ENCODE peak calls at places on chromosomes 2 and 18, in six cellular contexts. E is GM12864, S is RWPE1, V is neural crest cell, W is bronchial epithelial cell, M is fibroblast of mammary gland. R is an unnamed sample.

GRCh38 chr2:239666855-239667376 is 266.1 kb upstream of the HDAC4 start:
- DNase-seq in E (no peak), S (no peak), V (no peak), W (no peak), M (no peak), R (no peak)

GRCh38 chr2:14633031-14633430 is 514 bp downstream of the LRATD1 start:
- DNase-seq in E (no peak), S (peak), V (peak), W (no peak), M (no peak), R (no peak)

GRCh38 chr2:130354135-130354420 is 1.8 kb upstream of the PTPN18 start:
- DNase-seq in E (no peak), S (no peak), V (no peak), W (no peak), M (no peak), R (no peak)

GRCh38 chr18:43886341-43886740 is 609.1 kb upstream of the SYT4 start:
- DNase-seq in E (no peak), S (no peak), V (no peak), W (peak), M (peak), R (no peak)

GRCh38 chr2:54239427-54239826 is 16.6 kb downstream of the TSPYL6 start:
- DNase-seq in E (no peak), S (no peak), V (no peak), W (no peak), M (peak), R (no peak)

GRCh38 chr2:67694464-67694863 is 297.3 kb downstream of the ETAA1 start:
- DNase-seq in E (no peak), S (no peak), V (no peak), W (no peak), M (no peak), R (no peak)

GRCh38 chr2:191835539-191836350 is 11.1 kb downstream of the CAVIN2 start:
- DNase-seq in E (no peak), S (peak), V (no peak), W (peak), M (peak), R (no peak)

GRCh38 chr18:6731197-6731596 is 1.7 kb downstream of the ARHGAP28 start:
- DNase-seq in E (no peak), S (no peak), V (no peak), W (peak), M (peak), R (no peak)

GRCh38 chr2:2014251-2014761 is 270.0 kb upstream of the PXDN start:
- DNase-seq in E (no peak), S (no peak), V (no peak), W (no peak), M (peak), R (no peak)

GRCh38 chr18:58314284-58314683 is 270.3 kb downstream of the NEDD4L start:
- DNase-seq in E (no peak), S (peak), V (no peak), W (peak), M (peak), R (no peak)

GRCh38 chr2:229154381-229154780 is 116.7 kb downstream of the PID1 start:
- DNase-seq in E (no peak), S (no peak), V (no peak), W (no peak), M (peak), R (no peak)

GRCh38 chr2:197803033-197803444 is 1.4 kb upstream of the PLCL1 start:
- DNase-seq in E (peak), S (peak), V (no peak), W (peak), M (peak), R (no peak)

GRCh38 chr2:11163439-11164317 is 8.4 kb downstream of the SLC66A3 start:
- DNase-seq in E (no peak), S (no peak), V (no peak), W (no peak), M (no peak), R (no peak)

GRCh38 chr2:112996635-112997034 is 8.6 kb upstream of the IL36A start:
- DNase-seq in E (no peak), S (no peak), V (no peak), W (no peak), M (no peak), R (no peak)

GRCh38 chr2:151729837-151730236 is 4.4 kb downstream of the NEB start:
- DNase-seq in E (no peak), S (no peak), V (no peak), W (no peak), M (no peak), R (no peak)

GRCh38 chr2:83584674-83585073 is 874.4 kb downstream of the SUCLG1 start:
- DNase-seq in E (no peak), S (no peak), V (no peak), W (no peak), M (no peak), R (no peak)

GRCh38 chr2:181944164-181944913 is 41.3 kb upstream of the PPP1R1C start:
- DNase-seq in E (no peak), S (no peak), V (no peak), W (no peak), M (no peak), R (no peak)

GRCh38 chr2:181165199-181165868 is 184.9 kb downstream of the UBE2E3 start:
- DNase-seq in E (peak), S (no peak), V (no peak), W (no peak), M (no peak), R (no peak)

GRCh38 chr2:2834530-2835254 is 503.6 kb upstream of the MYT1L start:
- DNase-seq in E (no peak), S (no peak), V (no peak), W (no peak), M (no peak), R (no peak)

GRCh38 chr2:65402780-65403528 is 29.4 kb downstream of the SPRED2 start:
- DNase-seq in E (no peak), S (no peak), V (no peak), W (no peak), M (peak), R (no peak)

GRCh38 chr18:79498662-79499061 is 102.9 kb downstream of the NFATC1 start:
- DNase-seq in E (no peak), S (no peak), V (no peak), W (no peak), M (no peak), R (no peak)

DNA sequence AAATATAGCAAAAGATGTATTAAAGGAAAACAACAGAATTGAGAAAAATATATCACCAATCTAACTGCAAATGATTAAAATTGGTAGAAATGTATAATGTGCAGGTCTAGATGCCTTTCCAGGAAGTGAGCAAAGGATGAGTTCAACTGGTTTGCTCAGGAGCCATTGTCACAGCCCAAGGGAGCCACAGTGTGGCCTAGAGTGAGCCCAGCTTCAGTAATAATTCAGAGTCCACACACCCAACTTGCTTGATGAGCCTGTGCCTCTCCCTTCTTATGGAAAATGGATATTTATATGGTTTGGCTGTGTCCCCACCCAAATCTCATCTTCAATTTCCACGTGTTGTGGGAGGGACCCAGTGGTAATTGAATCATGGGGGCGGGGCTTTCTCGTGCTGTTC is 92.2 kb upstream of the ASAP2 start:
- DNase-seq in E (no peak), S (no peak), V (no peak), W (peak), M (peak), R (no peak)
- TF ChIP-seq CTCF in E (no peak), S (no peak), V (no peak), W (peak), M (peak), R (no peak)

DNA sequence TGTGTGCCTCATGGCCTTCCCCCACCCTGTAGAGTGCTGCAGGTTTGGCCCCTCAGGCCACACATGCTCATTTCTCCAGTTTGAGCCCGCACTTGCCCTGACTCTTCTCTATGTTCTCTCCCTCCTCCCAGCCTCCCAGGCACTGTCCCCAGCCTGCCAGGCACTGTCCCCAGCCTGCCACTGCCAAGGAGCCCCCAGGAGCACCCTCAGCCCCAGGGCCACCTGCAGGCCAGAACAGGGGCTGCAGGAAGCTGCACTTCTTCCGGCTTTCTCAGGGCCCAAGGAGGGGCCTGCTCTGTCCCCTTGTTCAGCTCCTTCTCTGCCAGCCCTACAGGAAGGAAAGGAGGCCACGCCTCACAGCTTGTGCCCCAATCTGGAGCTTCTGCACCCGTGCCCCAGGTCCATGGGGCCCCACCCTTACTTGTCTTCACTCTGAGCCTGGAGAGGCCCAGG is 31.6 kb downstream of the CYP26B1 start:
- DNase-seq in E (no peak), S (no peak), V (no peak), W (peak), M (no peak), R (no peak)
- TF ChIP-seq CTCF in E (peak), S (peak), V (no peak), W (peak), M (peak), R (peak)

DNA sequence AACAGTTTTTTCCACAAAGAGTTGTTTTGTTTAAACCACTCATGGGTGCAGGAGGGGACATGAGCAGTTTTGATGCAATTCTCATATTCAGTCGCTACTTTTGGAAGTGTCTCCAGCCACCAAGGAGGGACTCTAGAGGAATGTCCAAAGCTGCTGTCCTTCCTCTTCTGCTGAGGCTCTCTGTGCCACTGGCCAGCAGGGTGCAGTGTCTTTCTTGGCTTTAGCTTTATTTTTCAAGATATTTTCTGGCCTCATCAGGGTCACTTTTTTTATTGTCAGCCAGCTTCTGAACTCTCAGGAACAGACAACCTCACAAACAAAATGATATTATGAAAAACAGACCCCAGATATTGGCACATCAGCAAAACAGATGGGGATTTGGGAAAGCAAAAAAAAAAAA is 289.3 kb upstream of the ZSWIM2 start:
- DNase-seq in E (no peak), S (no peak), V (peak), W (peak), M (peak), R (no peak)
- TF ChIP-seq CTCF in E (peak), S (no peak), V (peak), W (peak), M (peak), R (peak)

GRCh38 chr18:74310411-74310810 is 5.2 kb upstream of the C18orf63 start:
- DNase-seq in E (no peak), S (peak), V (no peak), W (peak), M (peak), R (no peak)
- TF ChIP-seq CTCF in E (peak), S (peak), V (peak), W (peak), M (peak), R (peak)

GRCh38 chr2:211055438-211055837 is 499.0 kb downstream of the CPS1 start:
- DNase-seq in E (no peak), S (no peak), V (no peak), W (no peak), M (no peak), R (no peak)
- TF ChIP-seq CTCF in E (no peak), S (no peak), V (peak), W (no peak), M (peak), R (peak)

GRCh38 chr18:78479443-78479842 is 500.2 kb upstream of the SALL3 start:
- DNase-seq in E (no peak), S (no peak), V (no peak), W (no peak), M (no peak), R (no peak)
- TF ChIP-seq CTCF in E (no peak), S (no peak), V (no peak), W (no peak), M (no peak), R (no peak)

DNA sequence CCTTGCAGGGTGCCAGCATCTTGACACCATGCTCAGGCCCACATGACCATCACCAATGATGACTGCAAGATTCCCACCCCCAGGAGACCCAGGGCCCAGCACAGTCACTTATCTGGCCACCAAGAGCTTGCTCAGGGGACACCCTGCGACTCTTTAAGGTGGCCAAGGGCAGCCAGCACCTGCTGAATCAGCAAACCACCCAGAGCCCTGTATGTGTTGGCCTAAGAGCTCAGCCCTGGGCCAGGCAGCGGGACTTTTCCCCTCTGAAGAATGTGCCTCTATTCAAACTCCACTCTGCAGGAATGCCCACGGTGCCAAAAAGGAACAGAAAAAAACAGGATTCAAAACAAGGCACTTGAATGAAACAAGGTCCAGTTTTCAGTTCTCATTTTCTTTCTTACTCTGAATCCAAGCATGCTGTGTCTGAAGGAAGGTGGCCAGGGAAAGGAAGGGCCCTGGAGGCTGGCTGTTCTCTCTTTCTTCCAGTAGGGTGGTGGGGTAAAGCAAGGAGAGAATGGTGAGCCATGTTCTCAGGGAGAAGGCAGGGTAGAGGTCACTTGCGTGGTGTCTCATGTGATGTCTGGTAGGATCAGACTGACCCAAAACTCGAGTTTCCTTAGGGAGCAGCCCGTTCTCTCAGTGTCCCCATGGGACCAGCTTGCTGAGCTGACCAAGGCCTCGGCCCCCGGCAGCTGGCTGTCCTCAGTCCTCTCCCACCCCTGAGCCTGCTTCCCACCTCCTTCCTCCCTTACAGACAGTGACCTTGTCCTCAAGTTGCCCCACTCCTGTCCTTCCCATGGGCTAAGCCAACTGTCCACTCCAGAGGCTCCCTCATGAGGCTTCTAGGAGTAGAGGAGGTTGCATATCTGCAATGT is 150.0 kb downstream of the RNF152 start:
- DNase-seq in E (no peak), S (no peak), V (no peak), W (no peak), M (peak), R (no peak)
- TF ChIP-seq CTCF in E (no peak), S (no peak), V (no peak), W (no peak), M (no peak), R (no peak)

R was measured in progenitor cell of endocrine pancreas.